ENCODE peak calls at places on chromosomes 1 and 21, in seven cellular contexts. E is colonic mucosa, A is IMR-90, T is keratinocyte, G is HCT116, R is GM23248, J is endothelial cell of umbilical vein. N is an unnamed sample.

GRCh38 chr1:23592209-23592905 is 33.1 kb upstream of the ID3 start:
- DNase-seq in E (no peak), A (no peak), T (peak), G (no peak), R (peak), J (no peak), N (no peak)

GRCh38 chr1:53669511-53670191 is 69.3 kb downstream of the GLIS1 start:
- DNase-seq in E (no peak), A (no peak), T (no peak), G (no peak), R (no peak), J (no peak), N (no peak)

GRCh38 chr1:150235436-150235851 is 468 bp downstream of the ANP32E start:
- DNase-seq in E (no peak), A (no peak), T (no peak), G (no peak), R (peak), J (peak), N (no peak)

GRCh38 chr1:26225033-26225831 is 8.8 kb upstream of the CEP85 start:
- DNase-seq in E (peak), A (no peak), T (no peak), G (no peak), R (peak), J (peak), N (no peak)

GRCh38 chr1:15952317-15953258 is 23.3 kb downstream of the ZBTB17 start:
- DNase-seq in E (no peak), A (peak), T (peak), G (peak), R (peak), J (peak), N (peak)

GRCh38 chr1:225866061-225866844 is 15.9 kb downstream of the TMEM63A start:
- DNase-seq in E (no peak), A (peak), T (no peak), G (no peak), R (peak), J (peak), N (peak)

GRCh38 chr1:1914842-1915692 is at the start of gene CALML6:
- DNase-seq in E (no peak), A (no peak), T (no peak), G (no peak), R (no peak), J (no peak), N (no peak)

GRCh38 chr1:209577346-209577745 is 6.2 kb upstream of the CAMK1G start:
- DNase-seq in E (no peak), A (peak), T (no peak), G (no peak), R (peak), J (peak), N (peak)

GRCh38 chr1:110533230-110533629 is 14.3 kb upstream of the KCNA10 start:
- DNase-seq in E (no peak), A (no peak), T (no peak), G (no peak), R (no peak), J (no peak), N (no peak)

GRCh38 chr1:168824418-168824817 is 95.4 kb upstream of the DPT start:
- DNase-seq in E (no peak), A (no peak), T (no peak), G (no peak), R (no peak), J (no peak), N (no peak)

GRCh38 chr1:115135681-115136080 is 46.4 kb upstream of the TSPAN2 start:
- DNase-seq in E (no peak), A (peak), T (no peak), G (no peak), R (peak), J (no peak), N (peak)

GRCh38 chr1:95042286-95042685 is 30.5 kb downstream of the ALG14 start:
- DNase-seq in E (no peak), A (peak), T (no peak), G (no peak), R (peak), J (no peak), N (no peak)

GRCh38 chr1:18090636-18091035 is 17.0 kb upstream of the IGSF21 start:
- DNase-seq in E (no peak), A (no peak), T (no peak), G (no peak), R (no peak), J (no peak), N (no peak)

GRCh38 chr1:55059302-55060132 is 20.2 kb downstream of the PCSK9 start:
- DNase-seq in E (no peak), A (no peak), T (no peak), G (no peak), R (no peak), J (no peak), N (no peak)

GRCh38 chr1:55056632-55056992 is 17.3 kb downstream of the PCSK9 start:
- DNase-seq in E (no peak), A (no peak), T (no peak), G (no peak), R (no peak), J (no peak), N (no peak)

GRCh38 chr1:55057956-55058298 is 18.6 kb downstream of the PCSK9 start:
- DNase-seq in E (no peak), A (no peak), T (no peak), G (no peak), R (no peak), J (no peak), N (no peak)

GRCh38 chr1:55055951-55056631 is 16.7 kb downstream of the PCSK9 start:
- DNase-seq in E (no peak), A (no peak), T (no peak), G (no peak), R (no peak), J (no peak), N (no peak)

DNA sequence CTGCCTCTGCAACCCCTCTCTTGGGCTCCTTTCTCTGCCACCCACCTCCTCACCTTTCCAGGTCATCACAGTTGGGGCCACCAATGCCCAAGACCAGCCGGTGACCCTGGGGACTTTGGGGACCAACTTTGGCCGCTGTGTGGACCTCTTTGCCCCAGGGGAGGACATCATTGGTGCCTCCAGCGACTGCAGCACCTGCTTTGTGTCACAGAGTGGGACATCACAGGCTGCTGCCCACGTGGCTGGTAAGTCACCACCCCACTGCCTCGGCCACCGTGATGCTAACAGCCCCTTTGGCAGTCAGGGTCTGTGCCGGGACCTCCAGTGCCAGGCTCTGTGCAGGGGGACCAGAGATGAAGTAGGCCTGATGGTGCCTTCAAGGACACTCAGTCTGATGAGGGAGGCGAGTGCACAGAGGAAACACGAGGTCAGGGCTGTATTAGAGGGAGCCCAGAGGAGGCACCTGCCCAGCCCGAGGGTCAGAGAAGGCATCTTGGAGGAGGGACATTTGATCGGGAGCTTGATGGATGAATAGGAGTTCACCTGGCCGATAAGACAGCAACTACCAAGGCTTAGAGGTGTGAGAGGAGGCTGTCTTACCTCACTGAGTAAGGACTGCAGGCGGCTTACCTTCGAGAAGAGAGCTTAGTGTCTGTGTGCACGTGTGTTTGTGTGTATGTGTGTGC is 18.1 kb downstream of the PCSK9 start:
- DNase-seq in E (no peak), A (no peak), T (no peak), G (no peak), R (no peak), J (no peak), N (no peak)
- H3K27ac ChIP-seq in E (no peak), A (no peak), T (no peak), G (no peak), R (no peak), J (no peak), N (no peak)

DNA sequence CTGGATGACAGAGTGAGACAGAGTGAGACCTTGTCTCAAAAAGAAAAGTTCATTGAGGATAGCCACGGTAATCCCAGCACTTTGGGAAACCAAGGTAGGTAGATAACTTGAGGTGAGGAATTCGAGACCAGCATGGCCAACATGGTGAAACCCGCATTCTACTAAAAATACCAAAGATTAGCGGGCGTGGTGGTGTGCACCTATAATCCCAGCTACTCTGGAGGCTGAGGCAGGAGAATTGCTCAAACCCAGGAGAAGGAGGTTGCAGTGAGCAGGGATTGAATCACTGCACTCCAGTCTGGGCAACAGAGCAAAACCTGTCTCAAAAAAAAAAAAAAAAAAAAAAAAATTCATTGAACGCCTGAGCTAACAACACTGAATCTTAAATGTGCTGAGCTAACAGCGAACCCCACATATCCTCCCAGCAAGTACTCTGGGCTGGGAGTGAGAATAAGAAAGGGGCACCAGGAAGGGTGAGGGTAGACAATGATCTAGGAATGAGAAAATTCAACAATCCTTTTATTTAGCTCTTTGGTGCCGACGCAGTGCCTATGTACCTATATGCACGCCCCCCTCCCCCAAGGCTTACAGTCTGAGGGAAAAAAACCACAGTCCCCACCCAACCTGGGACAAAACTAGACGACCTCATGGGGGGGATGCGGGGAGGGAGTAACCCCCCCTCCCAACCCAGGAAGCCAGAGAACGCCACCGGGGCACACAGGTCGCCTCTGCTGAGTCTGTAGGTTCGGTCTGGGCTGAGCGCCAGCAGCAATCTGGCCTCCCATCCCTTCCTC is 1.4 kb upstream of the CACNA1S start:
- DNase-seq in E (no peak), A (no peak), T (no peak), G (no peak), R (no peak), J (no peak), N (no peak)
- H3K9ac ChIP-seq in E (no peak), A (no peak), T (no peak), G (peak), R (no peak), J (no peak), N (no peak)

GRCh38 chr1:158417586-158417985 is 8.5 kb downstream of the OR10K2 start:
- DNase-seq in E (no peak), A (no peak), T (no peak), G (no peak), R (no peak), J (no peak), N (no peak)

GRCh38 chr1:158414651-158415345 is 11.2 kb downstream of the OR10K2 start:
- DNase-seq in E (no peak), A (no peak), T (no peak), G (no peak), R (no peak), J (no peak), N (no peak)
- H3K27ac ChIP-seq in E (no peak), A (no peak), T (no peak), G (no peak), R (no peak), J (no peak), N (no peak)

GRCh38 chr1:59233444-59233843 is 63.5 kb upstream of the FGGY start:
- DNase-seq in E (no peak), A (no peak), T (no peak), G (no peak), R (no peak), J (no peak), N (no peak)
- H3K9ac ChIP-seq in E (no peak), A (no peak), T (no peak), G (no peak), R (no peak), J (no peak), N (no peak)

DNA sequence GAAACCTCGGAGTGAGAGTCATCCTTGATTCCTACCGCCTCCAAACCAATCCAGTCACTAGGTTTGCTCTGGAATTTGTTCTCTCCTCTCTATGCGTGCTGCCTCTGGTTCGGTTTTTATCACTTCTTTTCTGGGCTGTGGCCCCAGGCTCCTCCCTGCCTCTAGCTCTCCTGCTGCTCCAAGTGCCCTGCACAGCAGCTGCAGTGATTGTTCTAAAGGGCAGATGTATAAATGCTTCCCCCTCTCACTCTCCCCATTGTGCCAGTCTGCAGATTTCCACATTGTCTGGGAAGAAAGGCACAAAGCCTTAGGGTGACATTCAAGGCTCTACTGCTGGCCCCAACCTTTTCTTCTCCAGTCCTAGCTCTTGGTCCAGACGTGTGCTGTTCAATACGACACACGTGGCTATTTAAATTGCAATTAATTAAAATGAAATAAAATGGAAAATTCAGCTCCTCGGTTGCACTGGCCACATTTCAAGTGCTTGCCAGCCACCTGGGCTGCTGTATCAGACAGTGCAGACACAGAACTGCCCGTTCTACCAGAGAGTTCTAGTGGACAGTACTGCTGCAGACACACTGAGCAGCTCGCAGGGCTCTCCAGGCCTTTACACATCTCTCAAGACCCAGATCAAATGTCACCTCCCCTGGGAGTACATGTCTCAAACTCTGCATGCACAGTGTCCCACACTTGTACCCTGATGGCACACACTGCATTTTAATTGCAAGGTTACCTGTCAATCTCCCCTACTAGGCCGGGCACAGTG is 12.4 kb downstream of the TRIM62 start:
- DNase-seq in E (no peak), A (peak), T (no peak), G (no peak), R (no peak), J (no peak), N (no peak)
- H3K27ac ChIP-seq in E (no peak), A (no peak), T (no peak), G (no peak), R (no peak), J (no peak), N (no peak)

GRCh38 chr1:90730247-90731022 is 13.3 kb upstream of the BARHL2 start:
- DNase-seq in E (no peak), A (peak), T (no peak), G (no peak), R (peak), J (no peak), N (no peak)

GRCh38 chr1:90731382-90732050 is 14.4 kb upstream of the BARHL2 start:
- DNase-seq in E (no peak), A (no peak), T (no peak), G (no peak), R (no peak), J (no peak), N (no peak)

GRCh38 chr1:90728656-90729257 is 11.7 kb upstream of the BARHL2 start:
- DNase-seq in E (no peak), A (no peak), T (no peak), G (no peak), R (no peak), J (no peak), N (no peak)

GRCh38 chr1:90727917-90728655 is 11.0 kb upstream of the BARHL2 start:
- DNase-seq in E (no peak), A (no peak), T (no peak), G (no peak), R (no peak), J (no peak), N (no peak)

GRCh38 chr1:90729484-90730246 is 12.6 kb upstream of the BARHL2 start:
- DNase-seq in E (no peak), A (no peak), T (no peak), G (no peak), R (no peak), J (no peak), N (no peak)
- H3K9ac ChIP-seq in E (no peak), A (no peak), T (no peak), G (no peak), R (no peak), J (no peak), N (no peak)

GRCh38 chr1:67830226-67830625 is 3.0 kb downstream of the GNG12 start:
- DNase-seq in E (no peak), A (no peak), T (peak), G (no peak), R (peak), J (peak), N (peak)
- H3K27ac ChIP-seq in E (no peak), A (no peak), T (peak), G (no peak), R (peak), J (peak), N (no peak)

GRCh38 chr21:41579692-41580091 is 71.7 kb upstream of the TMPRSS2 start:
- DNase-seq in E (peak), A (no peak), T (no peak), G (no peak), R (no peak), J (no peak), N (no peak)
- H3K9ac ChIP-seq in E (peak), A (no peak), T (no peak), G (no peak), R (no peak), J (no peak), N (peak)